ENCODE peak calls at places on chromosomes 5 and 9, in four cellular contexts. One of them, this sample, is unnamed.

GRCh38 chr5:173969167-173970049 is 19.6 kb upstream of the C5orf47 start:
- DNase-seq in SK-N-SH: no peak
- DNase-seq in A549: peak; percentile 93
- DNase-seq in GM23338: no peak
- DNase-seq in this sample: no peak

GRCh38 chr5:172830275-172830799 is 3.7 kb upstream of the ERGIC1 start:
- DNase-seq in SK-N-SH: no peak
- DNase-seq in GM23338: no peak
- DNase-seq in A549: no peak
- DNase-seq in this sample: no peak

GRCh38 chr5:33973271-33973670 is 11.2 kb downstream of the SLC45A2 start:
- DNase-seq in A549: no peak
- DNase-seq in GM23338: no peak
- DNase-seq in SK-N-SH: no peak
- DNase-seq in this sample: no peak

GRCh38 chr9:37574996-37575395 is 1.2 kb downstream of the FBXO10 start:
- DNase-seq in A549: no peak
- DNase-seq in SK-N-SH: peak; percentile 58
- DNase-seq in GM23338: no peak
- DNase-seq in this sample: no peak

GRCh38 chr9:134671341-134672113 is 29.9 kb downstream of the COL5A1 start:
- DNase-seq in SK-N-SH: no peak
- DNase-seq in A549: no peak
- DNase-seq in GM23338: no peak
- DNase-seq in this sample: no peak

GRCh38 chr9:35397216-35397698 is 92.7 kb upstream of the RUSC2 start:
- DNase-seq in GM23338: no peak
- DNase-seq in A549: no peak
- DNase-seq in SK-N-SH: no peak
- DNase-seq in this sample: no peak

GRCh38 chr5:124514966-124515365 is 231.5 kb downstream of the ZNF608 start:
- DNase-seq in SK-N-SH: no peak
- DNase-seq in GM23338: no peak
- DNase-seq in A549: no peak
- DNase-seq in this sample: no peak

GRCh38 chr5:103458497-103459040 is 104.0 kb downstream of the NUDT12 start:
- DNase-seq in GM23338: no peak
- DNase-seq in SK-N-SH: no peak
- DNase-seq in A549: no peak
- DNase-seq in this sample: no peak

GRCh38 chr5:179267671-179268071 is 77.6 kb downstream of the ADAMTS2 start:
- DNase-seq in GM23338: no peak
- DNase-seq in SK-N-SH: peak; percentile 68
- DNase-seq in A549: no peak
- DNase-seq in this sample: no peak

GRCh38 chr5:113043491-113043931 is 66.9 kb downstream of the DCP2 start:
- DNase-seq in A549: no peak
- DNase-seq in SK-N-SH: peak; percentile 88
- DNase-seq in GM23338: peak; percentile 75
- DNase-seq in this sample: no peak

GRCh38 chr5:169350759-169351240 is 49.9 kb upstream of the SLIT3 start:
- DNase-seq in A549: peak; percentile 93
- DNase-seq in GM23338: no peak
- DNase-seq in SK-N-SH: peak; percentile 35
- DNase-seq in this sample: no peak

GRCh38 chr5:166909040-166909439 is 1382.4 kb upstream of the WWC1 start:
- DNase-seq in SK-N-SH: no peak
- DNase-seq in GM23338: no peak
- DNase-seq in A549: no peak
- DNase-seq in this sample: no peak

GRCh38 chr9:79975471-79976316 is 403.9 kb downstream of the TLE4 start:
- DNase-seq in SK-N-SH: no peak
- DNase-seq in GM23338: peak; percentile 19
- DNase-seq in A549: no peak
- DNase-seq in this sample: no peak

GRCh38 chr9:112535364-112535763 is 48.7 kb downstream of the KIAA1958 start:
- DNase-seq in GM23338: no peak
- DNase-seq in A549: no peak
- DNase-seq in SK-N-SH: no peak
- DNase-seq in this sample: no peak

GRCh38 chr5:167123126-167123525 is 1168.3 kb upstream of the WWC1 start:
- DNase-seq in SK-N-SH: no peak
- DNase-seq in A549: no peak
- DNase-seq in GM23338: no peak
- DNase-seq in this sample: no peak

GRCh38 chr9:96383165-96383939 is at the start of gene SLC35D2:
- DNase-seq in SK-N-SH: peak; percentile 93
- DNase-seq in GM23338: peak; percentile 88
- DNase-seq in A549: peak; percentile 67
- DNase-seq in this sample: peak; percentile 3

GRCh38 chr9:95515272-95516113 is 1.3 kb downstream of the PTCH1 start:
- DNase-seq in GM23338: peak; percentile 73
- DNase-seq in A549: no peak
- DNase-seq in SK-N-SH: peak; percentile 82
- DNase-seq in this sample: no peak

GRCh38 chr5:1409386-1410110 is 35.7 kb downstream of the SLC6A3 start:
- DNase-seq in GM23338: peak; percentile 78
- DNase-seq in SK-N-SH: no peak
- DNase-seq in A549: no peak
- DNase-seq in this sample: peak; percentile 25

GRCh38 chr5:53537711-53538110 is 22.7 kb upstream of the NDUFS4 start:
- DNase-seq in SK-N-SH: no peak
- DNase-seq in A549: no peak
- DNase-seq in GM23338: no peak
- DNase-seq in this sample: no peak

GRCh38 chr5:45507174-45507573 is 189.0 kb downstream of the HCN1 start:
- DNase-seq in A549: no peak
- DNase-seq in SK-N-SH: no peak
- DNase-seq in GM23338: peak; percentile 11
- DNase-seq in this sample: no peak

GRCh38 chr5:64792474-64792873 is 23.7 kb downstream of the CWC27 start:
- DNase-seq in A549: no peak
- DNase-seq in SK-N-SH: no peak
- DNase-seq in GM23338: no peak
- DNase-seq in this sample: no peak

GRCh38 chr5:36392186-36392585 is 90.5 kb upstream of the RANBP3L start:
- DNase-seq in SK-N-SH: no peak
- DNase-seq in A549: no peak
- DNase-seq in GM23338: no peak
- DNase-seq in this sample: no peak

GRCh38 chr5:178474562-178475184 is 115.5 kb downstream of the COL23A1 start:
- DNase-seq in GM23338: no peak
- DNase-seq in SK-N-SH: no peak
- DNase-seq in A549: no peak
- DNase-seq in this sample: no peak

GRCh38 chr9:130196643-130197042 is 24.4 kb downstream of the NCS1 start:
- DNase-seq in SK-N-SH: peak; percentile 91
- DNase-seq in GM23338: no peak
- DNase-seq in A549: no peak
- DNase-seq in this sample: no peak

GRCh38 chr5:79612667-79613190 is 488 bp downstream of the TENT2 start:
- DNase-seq in GM23338: peak; percentile 11
- DNase-seq in SK-N-SH: no peak
- DNase-seq in A549: no peak
- DNase-seq in this sample: peak; percentile 15

GRCh38 chr9:108022246-108022935 is 532.8 kb upstream of the KLF4 start:
- DNase-seq in A549: no peak
- DNase-seq in SK-N-SH: no peak
- DNase-seq in GM23338: no peak
- DNase-seq in this sample: no peak

GRCh38 chr5:83577036-83577636 is 105.6 kb downstream of the VCAN start:
- DNase-seq in GM23338: no peak
- DNase-seq in SK-N-SH: no peak
- DNase-seq in A549: peak; percentile 27
- DNase-seq in this sample: no peak
- TF ChIP-seq REST in GM23338: no peak
- TF ChIP-seq REST in SK-N-SH: no peak
- TF ChIP-seq REST in A549: no peak
- TF ChIP-seq REST in this sample: no peak

DNA sequence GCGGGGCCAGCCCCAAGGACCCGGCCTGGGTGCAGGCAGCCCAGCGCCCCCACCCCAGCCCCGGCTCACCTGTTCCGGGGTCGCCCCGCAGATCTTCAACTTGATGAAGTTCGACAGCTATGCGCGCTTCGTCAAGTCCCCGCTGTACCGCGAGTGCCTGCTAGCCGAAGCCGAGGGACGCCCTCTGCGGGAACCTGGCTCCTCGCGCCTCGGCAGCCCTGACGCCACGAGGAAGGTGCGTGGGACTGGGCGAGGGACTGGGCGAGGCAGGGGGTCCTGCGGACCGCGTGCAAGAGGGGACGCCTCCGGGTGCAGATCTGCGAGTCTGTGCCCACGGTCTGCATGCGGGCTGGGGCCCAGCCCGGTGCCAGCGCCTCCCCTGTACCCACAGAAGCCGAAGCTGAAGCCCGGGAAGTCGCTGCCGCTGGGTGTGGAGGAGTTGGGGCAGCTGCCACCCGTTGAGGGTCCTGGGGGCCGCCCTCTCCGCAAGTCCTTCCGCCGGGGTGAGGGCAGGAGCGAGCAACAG is 9.7 kb downstream of the RGS14 start:
- DNase-seq in SK-N-SH: no peak
- DNase-seq in A549: no peak
- DNase-seq in GM23338: peak; percentile 45
- DNase-seq in this sample: no peak
- TF ChIP-seq REST in SK-N-SH: no peak
- TF ChIP-seq REST in A549: no peak
- TF ChIP-seq REST in GM23338: no peak
- TF ChIP-seq REST in this sample: no peak

DNA sequence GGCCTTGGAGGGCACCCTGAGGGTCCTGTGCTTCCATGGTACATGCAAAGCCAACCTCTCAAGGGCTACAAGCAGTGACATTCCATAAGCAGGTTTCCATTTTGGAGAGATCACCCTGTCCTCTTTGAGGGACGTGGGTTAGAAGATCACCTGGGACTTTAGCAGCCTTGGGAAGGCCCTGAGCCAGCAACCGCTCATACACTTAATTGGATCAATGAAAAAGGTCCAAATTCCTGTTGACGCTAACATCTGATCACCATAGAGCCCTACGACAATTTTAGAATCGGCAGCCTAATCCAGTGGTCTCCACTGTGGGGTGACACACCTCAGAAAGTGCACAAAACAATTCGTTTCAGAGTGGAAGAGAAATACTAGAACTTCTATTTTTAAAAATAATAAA is 196.0 kb upstream of the NR3C1 start:
- DNase-seq in SK-N-SH: no peak
- DNase-seq in A549: no peak
- DNase-seq in GM23338: no peak
- DNase-seq in this sample: no peak
- TF ChIP-seq REST in SK-N-SH: no peak
- TF ChIP-seq REST in A549: no peak
- TF ChIP-seq REST in GM23338: no peak
- TF ChIP-seq REST in this sample: no peak

DNA sequence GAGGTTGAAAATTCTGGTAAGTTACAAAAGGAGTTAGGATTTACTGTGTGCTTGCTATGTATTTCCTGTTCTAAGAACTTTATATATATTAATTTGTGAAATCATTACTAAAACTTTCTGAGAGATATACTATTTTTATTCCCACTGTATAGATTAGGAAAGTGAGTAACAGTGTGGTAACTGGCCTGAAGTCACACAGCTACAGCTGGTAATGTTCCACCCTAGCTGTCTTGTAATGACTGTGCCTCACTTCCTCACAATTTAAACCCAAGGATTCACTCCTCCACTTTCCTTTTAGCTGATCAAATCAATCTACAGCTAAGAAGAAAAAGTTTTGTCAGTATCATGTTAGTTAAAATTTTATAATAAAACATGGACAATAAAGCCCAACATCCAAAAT is 278.8 kb downstream of the GAS1 start:
- DNase-seq in GM23338: no peak
- DNase-seq in A549: no peak
- DNase-seq in SK-N-SH: no peak
- DNase-seq in this sample: no peak
- TF ChIP-seq REST in GM23338: no peak
- TF ChIP-seq REST in A549: no peak
- TF ChIP-seq REST in SK-N-SH: no peak
- TF ChIP-seq REST in this sample: no peak

DNA sequence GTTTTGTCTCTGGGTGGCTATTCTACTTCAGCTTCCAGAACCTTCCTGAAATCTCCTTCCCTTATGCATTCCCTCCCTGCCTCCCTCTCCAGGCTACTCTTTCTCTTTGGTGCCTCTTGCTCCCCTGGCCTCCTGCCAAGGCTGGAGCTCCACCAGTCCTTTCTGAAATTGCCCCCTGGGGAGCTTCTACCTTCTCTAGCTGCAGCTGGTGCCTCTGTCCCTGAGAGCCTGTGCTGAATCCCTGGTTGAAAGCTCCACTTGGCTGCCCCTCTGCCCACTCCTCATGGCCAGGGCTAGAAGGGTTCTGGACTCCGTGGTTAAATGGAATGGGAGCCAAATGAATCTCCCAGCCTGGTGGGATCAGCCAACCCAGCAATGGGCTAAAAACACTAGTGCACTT is 80.1 kb downstream of the COL15A1 start:
- DNase-seq in A549: no peak
- DNase-seq in SK-N-SH: peak; percentile 24
- DNase-seq in GM23338: no peak
- DNase-seq in this sample: no peak
- TF ChIP-seq REST in A549: no peak
- TF ChIP-seq REST in SK-N-SH: peak; percentile 82
- TF ChIP-seq REST in GM23338: no peak
- TF ChIP-seq REST in this sample: peak; percentile 79

This sample was measured in HL-60.